ENCODE peak calls at places on chromosome 5, in five cellular contexts. G, S, P, J and U are unnamed samples.

GRCh38 chr5:15601274-15601673 is 101.3 kb downstream of the FBXL7 start:
- DNase-seq in G (no peak), S (no peak), P (no peak), J (peak; percentile 23), U (no peak)

GRCh38 chr5:97762483-97762882 is 579.4 kb upstream of the RIOK2 start:
- DNase-seq in G (no peak), S (no peak), P (no peak), J (no peak), U (no peak)

GRCh38 chr5:167845952-167846351 is 445.5 kb upstream of the WWC1 start:
- DNase-seq in G (no peak), S (no peak), P (no peak), J (no peak), U (no peak)

GRCh38 chr5:149938791-149939358 is 5.7 kb downstream of the PDE6A start:
- DNase-seq in G (no peak), S (no peak), P (no peak), J (no peak), U (no peak)

GRCh38 chr5:12292610-12293204 is 388.5 kb upstream of the CTNND2 start:
- DNase-seq in G (no peak), S (no peak), P (no peak), J (no peak), U (no peak)

GRCh38 chr5:42021119-42021518 is 96.0 kb downstream of the FBXO4 start:
- DNase-seq in G (no peak), S (no peak), P (no peak), J (no peak), U (no peak)

GRCh38 chr5:134273642-134274361 is 47.9 kb upstream of the PPP2CA start:
- DNase-seq in G (no peak), S (no peak), P (no peak), J (no peak), U (no peak)

GRCh38 chr5:82018462-82018861 is 46.6 kb downstream of the ATG10 start:
- DNase-seq in G (no peak), S (no peak), P (no peak), J (no peak), U (no peak)

GRCh38 chr5:6006838-6007314 is 371.5 kb downstream of the MED10 start:
- DNase-seq in G (no peak), S (no peak), P (no peak), J (no peak), U (no peak)

GRCh38 chr5:76331139-76331538 is 71.9 kb upstream of the IQGAP2 start:
- DNase-seq in G (no peak), S (no peak), P (no peak), J (peak; percentile 7), U (no peak)

GRCh38 chr5:72465601-72466563 is 41.3 kb downstream of the ZNF366 start:
- DNase-seq in G (no peak), S (no peak), P (no peak), J (no peak), U (no peak)

GRCh38 chr5:93915142-93915553 is 173.7 kb upstream of the POU5F2 start:
- DNase-seq in G (no peak), S (no peak), P (no peak), J (no peak), U (no peak)

GRCh38 chr5:153629027-153629426 is 138.6 kb downstream of the GRIA1 start:
- DNase-seq in G (no peak), S (no peak), P (no peak), J (no peak), U (peak; percentile 1)

GRCh38 chr5:137316346-137316736 is 182.8 kb downstream of the SPOCK1 start:
- DNase-seq in G (no peak), S (no peak), P (no peak), J (no peak), U (no peak)

GRCh38 chr5:81556809-81557208 is 162.9 kb upstream of the ACOT12 start:
- DNase-seq in G (no peak), S (no peak), P (no peak), J (no peak), U (no peak)

GRCh38 chr5:126234563-126235195 is 188.5 kb upstream of the GRAMD2B start:
- DNase-seq in G (no peak), S (no peak), P (no peak), J (no peak), U (peak; percentile 30)

GRCh38 chr5:107806271-107806670 is 135.5 kb upstream of the EFNA5 start:
- DNase-seq in G (no peak), S (no peak), P (no peak), J (no peak), U (no peak)

GRCh38 chr5:176629317-176629852 is 949 bp downstream of the SNCB start:
- DNase-seq in G (no peak), S (no peak), P (no peak), J (no peak), U (no peak)
- H3K4me3 ChIP-seq in G (no peak overlapping the region), S (no peak overlapping the region), P (no peak overlapping the region), J (no peak overlapping the region), U (no peak overlapping the region)

GRCh38 chr5:39207628-39208027 is 11.7 kb downstream of the FYB1 start:
- DNase-seq in G (no peak), S (no peak), P (no peak), J (no peak), U (no peak)
- H3K4me1 ChIP-seq in G (no peaks in the 10 kb centered on the region), S (no peaks in the 10 kb centered on the region), P (no peaks in the 10 kb centered on the region), J (peaks cover 69% of the 10 kb centered on the region), U (no peaks in the 10 kb centered on the region)

DNA sequence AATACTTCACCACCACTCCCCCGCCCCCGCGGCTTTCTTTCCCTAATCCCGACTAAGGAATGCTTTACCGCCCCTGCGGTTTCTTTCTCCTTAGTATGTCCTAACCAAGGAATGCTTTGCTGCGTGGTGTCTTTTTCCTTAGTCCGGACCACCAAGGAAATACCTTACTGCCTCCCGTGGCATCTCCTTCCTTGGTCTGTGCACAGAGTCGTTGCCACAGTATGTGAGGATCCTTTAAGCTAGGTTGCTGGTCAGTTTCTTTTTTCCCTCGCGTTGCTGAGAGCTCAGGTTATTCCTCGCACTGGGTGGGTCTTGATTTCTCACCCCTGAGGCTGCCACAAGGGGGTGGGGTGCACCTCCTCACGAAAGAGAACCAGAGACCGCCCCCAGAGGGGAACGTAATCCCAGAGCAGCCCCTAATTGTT is 309.4 kb downstream of the NR3C1 start:
- DNase-seq in G (no peak), S (no peak), P (no peak), J (no peak), U (no peak)
- H3K4me3 ChIP-seq in G (no peak overlapping the region), S (peak overlapping the region; percentile 29), P (no peak overlapping the region), J (no peak overlapping the region), U (no peak overlapping the region)

GRCh38 chr5:32030686-32031478 is 143.2 kb downstream of the GOLPH3 start:
- DNase-seq in G (no peak), S (no peak), P (no peak), J (no peak), U (no peak)

GRCh38 chr5:32027093-32027716 is 146.9 kb downstream of the GOLPH3 start:
- DNase-seq in G (no peak), S (no peak), P (no peak), J (no peak), U (no peak)

GRCh38 chr5:32027717-32028321 is 146.3 kb downstream of the GOLPH3 start:
- DNase-seq in G (no peak), S (no peak), P (no peak), J (no peak), U (no peak)

GRCh38 chr5:32029291-32029690 is 144.8 kb downstream of the GOLPH3 start:
- DNase-seq in G (no peak), S (no peak), P (no peak), J (no peak), U (no peak)

DNA sequence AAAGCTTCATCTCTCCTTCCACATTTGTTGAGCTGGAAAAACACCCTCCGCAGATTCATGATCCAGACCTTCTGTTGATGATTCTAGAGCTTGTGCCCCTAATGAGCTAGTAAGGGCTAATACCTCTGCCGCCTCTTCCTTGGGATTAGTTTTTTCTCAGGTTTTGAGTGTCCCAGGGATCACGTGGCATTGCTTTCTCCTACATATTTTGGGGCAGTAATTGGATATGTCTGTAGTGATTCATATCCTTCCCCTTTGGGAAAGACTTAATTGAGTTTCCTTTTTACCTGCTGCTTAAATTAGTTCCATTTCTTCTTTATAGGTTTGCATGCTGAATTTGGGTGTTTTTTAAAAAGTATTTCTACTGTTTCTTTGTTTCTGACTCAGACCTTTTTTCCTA is 143.9 kb downstream of the GOLPH3 start:
- DNase-seq in G (no peak), S (no peak), P (no peak), J (no peak), U (no peak)
- H3K4me1 ChIP-seq in G (peaks cover 57% of the 10 kb centered on the region), S (peaks cover 4% of the 10 kb centered on the region), P (peaks cover 14% of the 10 kb centered on the region), J (peaks cover 13% of the 10 kb centered on the region), U (no peaks in the 10 kb centered on the region)